ENCODE peak calls at places on chromosome 17, in nine cellular contexts. K is fibroblast of lung; T is stimulated activated CD8-positive, alpha-beta memory T cell treated with anti-CD3 and anti-CD28 coated beads, Interleukin-12 subunit alpha, Interleukin-12 subunit beta, amount 100 ng/mL, for 4 hours; M is EL; Z is Calu3; F is 8988T; I is endothelial cell; H is type B pancreatic cell; Y is HS-5. V is an unnamed sample.

GRCh38 chr17:57166803-57167202 is 81.8 kb downstream of the AKAP1 start:
- DNase-seq in K (no peak), T (no peak), M (no peak), Z (no peak), F (no peak), I (no peak), H (no peak), Y (no peak), V (no peak)

GRCh38 chr17:11644265-11645212 is 46.3 kb downstream of the DNAH9 start:
- DNase-seq in K (peak), T (no peak), M (peak), Z (peak), F (no peak), I (peak), H (no peak), Y (peak), V (peak)

GRCh38 chr17:61625564-61625963 is 34.5 kb upstream of the NACA2 start:
- DNase-seq in K (no peak), T (no peak), M (no peak), Z (no peak), F (no peak), I (no peak), H (no peak), Y (no peak), V (no peak)

GRCh38 chr17:74530751-74531150 is 524 bp downstream of the CD300LB start:
- DNase-seq in K (no peak), T (no peak), M (no peak), Z (no peak), F (no peak), I (no peak), H (peak), Y (no peak), V (no peak)

GRCh38 chr17:39742856-39743436 is 5.2 kb downstream of the GRB7 start:
- DNase-seq in K (no peak), T (no peak), M (no peak), Z (peak), F (no peak), I (no peak), H (no peak), Y (no peak), V (no peak)

GRCh38 chr17:63693411-63694113 is 6.4 kb downstream of the LIMD2 start:
- DNase-seq in K (no peak), T (no peak), M (no peak), Z (no peak), F (no peak), I (no peak), H (no peak), Y (no peak), V (no peak)

GRCh38 chr17:73956595-73957465 is 246.6 kb upstream of the RPL38 start:
- DNase-seq in K (no peak), T (no peak), M (no peak), Z (peak), F (peak), I (peak), H (no peak), Y (no peak), V (peak)

GRCh38 chr17:44599298-44600175 is 42.3 kb downstream of the FZD2 start:
- DNase-seq in K (peak), T (no peak), M (peak), Z (peak), F (no peak), I (no peak), H (no peak), Y (peak), V (no peak)

GRCh38 chr17:61504697-61505096 is 52.5 kb downstream of the TBX4 start:
- DNase-seq in K (peak), T (no peak), M (peak), Z (no peak), F (no peak), I (no peak), H (no peak), Y (peak), V (no peak)

GRCh38 chr17:36869856-36870617 is 67.2 kb upstream of the LHX1 start:
- DNase-seq in K (peak), T (no peak), M (peak), Z (peak), F (no peak), I (no peak), H (no peak), Y (no peak), V (no peak)

GRCh38 chr17:70702683-70703255 is 533.4 kb downstream of the KCNJ2 start:
- DNase-seq in K (no peak), T (no peak), M (no peak), Z (no peak), F (no peak), I (no peak), H (no peak), Y (no peak), V (no peak)

GRCh38 chr17:58279736-58280479 is 827 bp downstream of the MPO start:
- DNase-seq in K (no peak), T (no peak), M (no peak), Z (no peak), F (no peak), I (no peak), H (no peak), Y (no peak), V (no peak)

GRCh38 chr17:32303861-32304288 is 38.1 kb downstream of the C17orf75 start:
- DNase-seq in K (no peak), T (no peak), M (peak), Z (no peak), F (no peak), I (no peak), H (no peak), Y (no peak), V (no peak)